ENCODE peak calls at places on chromosomes 16 and 17, in eight cellular contexts. E is thoracic aorta, A is PC-3, N is H1, M is lung, B is esophagus squamous epithelium, Z is tibial artery, U is fibroblast of lung. T is an unnamed sample.
A peak's percentile ranks its signal among the peaks of the same experiment; 100 is the strongest.

GRCh38 chr16:264440-264951 is 11.2 kb downstream of the RGS11 start:
- DNase-seq in N (no peak), A (no peak), E (no peak), M (no peak), U (no peak), Z (peak; percentile 64), B (no peak), T (no peak)

GRCh38 chr16:57518922-57519321 is 17.4 kb downstream of the CCDC102A start:
- DNase-seq in B (no peak), M (no peak), U (no peak), N (no peak), Z (no peak), E (no peak), A (no peak), T (no peak)

GRCh38 chr16:79042886-79043285 is 557.7 kb downstream of the MAF start:
- DNase-seq in M (no peak), N (no peak), U (no peak), B (no peak), A (no peak), Z (no peak), E (no peak), T (no peak)

GRCh38 chr17:69654981-69655581 is 240.6 kb downstream of the MAP2K6 start:
- DNase-seq in M (no peak), Z (no peak), A (peak; percentile 94), N (no peak), U (peak; percentile 94), B (no peak), E (no peak), T (peak; percentile 75)

GRCh38 chr17:40319651-40320550 is 10.9 kb downstream of the RARA start:
- DNase-seq in U (no peak), N (no peak), M (peak; percentile 40), Z (peak; percentile 77), B (no peak), E (no peak), A (no peak), T (no peak)

GRCh38 chr16:7338826-7339225 is 6.2 kb downstream of the RBFOX1 start:
- DNase-seq in B (no peak), Z (no peak), A (no peak), U (no peak), E (no peak), M (no peak), N (no peak), T (no peak)

GRCh38 chr17:30278032-30278431 is 13.7 kb downstream of the BLMH start:
- DNase-seq in M (no peak), U (peak; percentile 50), Z (no peak), E (no peak), A (peak; percentile 9), N (no peak), B (no peak), T (no peak)

GRCh38 chr17:65064452-65065019 is 8.0 kb upstream of the GNA13 start:
- DNase-seq in B (no peak), U (peak; percentile 61), E (no peak), A (peak; percentile 91), Z (no peak), M (no peak), N (no peak), T (no peak)

GRCh38 chr17:77372444-77373297 is 231.9 kb downstream of the SEC14L1 start:
- DNase-seq in A (no peak), U (peak; percentile 94), M (peak; percentile 74), Z (peak; percentile 94), E (no peak), N (peak; percentile 93), B (no peak), T (no peak)

GRCh38 chr16:16076400-16076901 is 127.0 kb downstream of the ABCC1 start:
- DNase-seq in B (no peak), E (no peak), U (no peak), M (no peak), N (no peak), A (no peak), Z (no peak), T (no peak)

GRCh38 chr17:70137451-70138230 is 31.7 kb upstream of the KCNJ2 start:
- DNase-seq in Z (peak; percentile 83), N (no peak), A (peak; percentile 89), B (no peak), U (peak; percentile 98), M (peak; percentile 54), E (peak; percentile 4), T (peak; percentile 44)

GRCh38 chr16:22719945-22720344 is 94.0 kb upstream of the HS3ST2 start:
- DNase-seq in E (no peak), M (no peak), B (no peak), N (no peak), Z (no peak), A (peak; percentile 12), U (no peak), T (no peak)

GRCh38 chr17:82502207-82502606 is 17.3 kb upstream of the FOXK2 start:
- DNase-seq in N (no peak), U (peak; percentile 62), M (no peak), B (no peak), Z (peak; percentile 85), E (no peak), A (no peak), T (no peak)

GRCh38 chr17:2564876-2565275 is 28.6 kb upstream of the PAFAH1B1 start:
- DNase-seq in U (no peak), E (no peak), M (peak; percentile 68), B (no peak), Z (no peak), A (peak; percentile 69), N (no peak), T (no peak)

GRCh38 chr16:80319181-80319580 is 221.6 kb upstream of the DYNLRB2 start:
- DNase-seq in E (no peak), N (no peak), A (peak; percentile 2), M (no peak), Z (no peak), U (no peak), B (no peak), T (no peak)

GRCh38 chr16:22977294-22977697 is 163.3 kb downstream of the HS3ST2 start:
- DNase-seq in A (peak; percentile 25), Z (no peak), M (no peak), E (no peak), B (no peak), N (peak; percentile 26), U (no peak), T (no peak)

GRCh38 chr16:56988948-56989945 is at the start of gene NLRC5:
- DNase-seq in U (peak; percentile 84), A (peak; percentile 63), Z (peak; percentile 93), M (peak; percentile 86), N (peak; percentile 76), B (peak; percentile 36), E (peak; percentile 41), T (no peak)

GRCh38 chr17:8109669-8110455 is 8.5 kb downstream of the ALOXE3 start:
- DNase-seq in Z (no peak), M (no peak), U (peak; percentile 14), B (no peak), A (peak; percentile 56), E (no peak), N (peak; percentile 92), T (no peak)

GRCh38 chr16:82726306-82726705 is 99.5 kb downstream of the CDH13 start:
- DNase-seq in M (no peak), N (no peak), E (no peak), A (no peak), B (no peak), U (no peak), Z (no peak), T (no peak)

GRCh38 chr16:1093284-1094123 is 2.5 kb downstream of the C1QTNF8 start:
- DNase-seq in N (peak; percentile 76), Z (no peak), U (no peak), A (no peak), E (no peak), B (no peak), M (no peak), T (no peak)

GRCh38 chr17:68133370-68134045 is 98.0 kb downstream of the KPNA2 start:
- DNase-seq in B (no peak), M (no peak), N (peak; percentile 60), U (no peak), E (no peak), A (no peak), Z (no peak), T (no peak)

GRCh38 chr17:76032073-76032779 is 5.1 kb upstream of the EVPL start:
- DNase-seq in Z (no peak), A (peak; percentile 19), B (no peak), M (no peak), U (no peak), E (no peak), N (no peak), T (no peak)
- TF ChIP-seq CTCF in Z (no peak), A (peak; percentile 45), B (no peak), M (no peak), U (no peak), E (no peak), N (no peak), T (no peak)

DNA sequence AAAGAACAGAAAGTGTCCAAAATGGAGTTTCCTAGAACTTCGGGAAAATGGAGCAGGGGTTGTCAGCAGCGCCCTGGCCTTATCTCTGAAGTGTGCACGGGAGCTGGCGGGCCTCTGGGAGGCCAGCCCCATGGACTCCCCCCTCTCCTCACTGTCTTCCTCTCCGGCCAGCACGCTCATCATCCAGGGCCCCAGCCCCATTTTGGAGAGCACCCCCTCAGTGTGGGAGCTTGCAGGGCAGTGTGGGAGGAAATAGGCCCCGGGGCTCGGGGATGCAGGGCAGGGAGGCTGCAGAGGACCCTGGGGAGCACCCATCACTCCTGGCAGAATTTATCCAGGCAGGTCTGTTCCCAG is 4.9 kb upstream of the PABPN1L start:
- DNase-seq in M (no peak), Z (no peak), E (no peak), N (no peak), B (no peak), U (no peak), A (no peak), T (no peak)
- H3K4me3 ChIP-seq in M (no peak overlapping the region), Z (no peak overlapping the region), E (no peak overlapping the region), N (no peak overlapping the region), B (peak overlapping the region; percentile 45), U (no peak overlapping the region), A (no peak overlapping the region), T (no peak overlapping the region)

GRCh38 chr17:49986396-49987289 is 8.4 kb downstream of the DLX3 start:
- DNase-seq in Z (peak; percentile 12), M (no peak), E (no peak), B (no peak), N (no peak), A (no peak), U (no peak), T (no peak)
- H3K27me3 ChIP-seq in Z (no peaks in the 10 kb centered on the region), M (no peaks in the 10 kb centered on the region), E (no peaks in the 10 kb centered on the region), B (no peaks in the 10 kb centered on the region), N (peaks cover 59% of the 10 kb centered on the region), A (no peaks in the 10 kb centered on the region), U (peaks cover 35% of the 10 kb centered on the region), T (peaks cover 15% of the 10 kb centered on the region)

GRCh38 chr16:84749815-84750214 is 50.0 kb downstream of the USP10 start:
- DNase-seq in U (peak; percentile 54), M (no peak), E (no peak), A (no peak), Z (no peak), B (no peak), N (no peak), T (no peak)

GRCh38 chr16:84751241-84751640 is 51.4 kb downstream of the USP10 start:
- DNase-seq in M (no peak), N (peak; percentile 29), A (no peak), B (no peak), Z (no peak), E (no peak), U (no peak), T (no peak)

GRCh38 chr16:84746875-84747274 is 47.1 kb downstream of the USP10 start:
- DNase-seq in Z (no peak), A (no peak), U (no peak), E (no peak), M (no peak), B (no peak), N (no peak), T (no peak)

GRCh38 chr16:84746231-84746630 is 46.4 kb downstream of the USP10 start:
- DNase-seq in N (no peak), E (no peak), U (no peak), Z (no peak), B (no peak), M (no peak), A (no peak), T (no peak)

GRCh38 chr16:84749072-84749471 is 49.3 kb downstream of the USP10 start:
- DNase-seq in B (no peak), E (no peak), Z (no peak), N (no peak), A (no peak), M (no peak), U (no peak), T (no peak)
- TF ChIP-seq CTCF in B (no peak), E (no peak), Z (no peak), N (no peak), A (no peak), M (no peak), U (no peak), T (no peak)

T was measured in BJ.